ENCODE peak calls at places on chromosomes 12 and 14, in four cellular contexts. W, O, C and B are unnamed samples.
A peak's percentile ranks its signal among the peaks of the same experiment; 100 is the strongest.

GRCh38 chr12:54605138-54605970 is 16.9 kb upstream of the PPP1R1A start:
- DNase-seq in W (no peak), O (no peak), C (no peak), B (no peak)

GRCh38 chr12:13000935-13001724 is 1.1 kb upstream of the HEBP1 start:
- DNase-seq in W (peak; percentile 86), O (no peak), C (peak; percentile 23), B (peak; percentile 18)

GRCh38 chr12:88471641-88472040 is 108.6 kb downstream of the KITLG start:
- DNase-seq in W (no peak), O (no peak), C (no peak), B (peak; percentile 45)

GRCh38 chr14:89673499-89674225 is 256.6 kb upstream of the FOXN3 start:
- DNase-seq in W (no peak), O (no peak), C (no peak), B (no peak)

GRCh38 chr14:79225815-79226214 is 985.5 kb downstream of the DIO2 start:
- DNase-seq in W (no peak), O (no peak), C (no peak), B (no peak)

GRCh38 chr12:48143898-48144297 is 13.4 kb downstream of the ASB8 start:
- DNase-seq in W (no peak), O (no peak), C (no peak), B (no peak)

GRCh38 chr12:123085046-123085445 is 65.8 kb downstream of the PITPNM2 start:
- DNase-seq in W (no peak), O (no peak), C (no peak), B (no peak)

GRCh38 chr12:105462841-105463240 is 132.3 kb downstream of the C12orf75 start:
- DNase-seq in W (no peak), O (no peak), C (no peak), B (no peak)

GRCh38 chr14:79596531-79596930 is 614.8 kb downstream of the DIO2 start:
- DNase-seq in W (no peak), O (no peak), C (no peak), B (no peak)

GRCh38 chr12:132284071-132284492 is 45.3 kb downstream of the GALNT9 start:
- DNase-seq in W (no peak), O (no peak), C (no peak), B (no peak)

GRCh38 chr12:27429606-27430005 is 16.9 kb upstream of the SMCO2 start:
- DNase-seq in W (no peak), O (no peak), C (no peak), B (no peak)

GRCh38 chr12:20434993-20435392 is 66.7 kb downstream of the PDE3A start:
- DNase-seq in W (no peak), O (no peak), C (no peak), B (no peak)

GRCh38 chr14:69002069-69002468 is 23.0 kb upstream of the ACTN1 start:
- DNase-seq in W (peak; percentile 51), O (no peak), C (peak; percentile 73), B (no peak)

GRCh38 chr14:91164676-91165075 is 50.8 kb downstream of the DGLUCY start:
- DNase-seq in W (no peak), O (no peak), C (no peak), B (no peak)

GRCh38 chr12:131885543-131886057 is 8.8 kb upstream of the ULK1 start:
- DNase-seq in W (no peak), O (no peak), C (no peak), B (no peak)

GRCh38 chr14:101040538-101041442 is 137.3 kb upstream of the RTL1 start:
- DNase-seq in W (no peak), O (no peak), C (peak; percentile 86), B (no peak)

GRCh38 chr12:119780786-119781434 is 96.2 kb downstream of the CIT start:
- DNase-seq in W (peak; percentile 64), O (no peak), C (peak; percentile 37), B (peak; percentile 39)

GRCh38 chr12:3032770-3033537 is 44.2 kb upstream of the TSPAN9 start:
- DNase-seq in W (no peak), O (no peak), C (no peak), B (no peak)

GRCh38 chr14:77681196-77682157 is 26.3 kb downstream of the ALKBH1 start:
- DNase-seq in W (no peak), O (no peak), C (peak; percentile 60), B (no peak)

GRCh38 chr12:55446334-55446733 is 2.5 kb downstream of the OR6C2 start:
- DNase-seq in W (no peak), O (no peak), C (peak; percentile 29), B (no peak)

GRCh38 chr12:129028824-129029223 is 175.5 kb downstream of the GLT1D1 start:
- DNase-seq in W (no peak), O (no peak), C (no peak), B (no peak)

GRCh38 chr14:99946652-99947489 is 118.4 kb upstream of the EVL start:
- DNase-seq in W (peak; percentile 76), O (no peak), C (no peak), B (no peak)

DNA sequence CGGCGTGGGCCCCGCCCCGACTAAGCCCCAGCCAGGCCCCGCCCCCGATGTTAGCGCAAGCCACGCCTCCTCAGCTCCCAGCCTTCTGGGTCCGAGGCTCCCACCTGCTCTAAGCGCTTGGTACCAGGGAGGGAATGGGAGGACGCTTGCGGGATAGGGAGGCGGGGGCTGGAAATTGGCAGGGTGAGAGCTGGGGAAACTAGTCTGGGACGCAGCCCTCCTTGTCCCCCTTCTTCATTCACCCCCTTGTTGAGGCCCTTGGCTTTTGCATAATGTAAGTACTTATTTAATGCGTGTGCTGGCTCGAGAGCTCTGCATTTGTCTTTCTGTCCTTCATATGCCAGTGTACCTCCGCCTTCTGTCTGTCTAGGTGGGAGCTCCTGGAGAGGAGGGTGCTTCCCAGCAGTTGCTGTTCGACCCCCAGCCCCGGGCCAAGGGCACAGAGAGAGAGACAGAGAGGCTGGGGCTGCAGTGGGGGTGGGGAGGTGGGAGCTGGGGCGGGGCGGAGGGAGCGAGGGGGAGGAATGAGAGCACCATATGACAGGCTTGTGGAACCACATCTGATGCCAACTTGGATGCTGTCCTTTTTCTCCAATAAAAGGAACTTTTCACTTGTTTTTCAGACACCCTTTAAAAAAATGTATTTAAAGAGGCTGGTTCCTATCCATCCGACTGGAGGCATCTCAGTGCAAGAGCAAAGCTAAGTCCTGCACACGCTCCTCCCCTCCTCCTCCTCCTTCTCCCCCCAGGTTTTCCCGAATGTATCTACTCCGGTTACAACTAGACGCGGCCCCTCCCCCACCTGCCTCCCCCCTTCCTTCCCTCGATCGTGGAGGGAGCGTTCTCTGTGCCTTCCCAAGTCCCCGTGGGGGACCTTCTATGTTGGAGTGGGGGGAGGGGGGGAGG is 25.6 kb upstream of the MAP1LC3B2 start:
- DNase-seq in W (peak; percentile 95), O (no peak), C (no peak), B (peak; percentile 62)
- TF ChIP-seq POLR2A in W (no peak), O (peak; percentile 35), C (no peak), B (peak; percentile 38)

GRCh38 chr12:46342562-46343033 is 30.0 kb downstream of the SLC38A2 start:
- DNase-seq in W (no peak), O (no peak), C (peak; percentile 64), B (peak; percentile 56)

GRCh38 chr12:46343122-46343852 is 29.3 kb downstream of the SLC38A2 start:
- DNase-seq in W (no peak), O (no peak), C (no peak), B (no peak)

DNA sequence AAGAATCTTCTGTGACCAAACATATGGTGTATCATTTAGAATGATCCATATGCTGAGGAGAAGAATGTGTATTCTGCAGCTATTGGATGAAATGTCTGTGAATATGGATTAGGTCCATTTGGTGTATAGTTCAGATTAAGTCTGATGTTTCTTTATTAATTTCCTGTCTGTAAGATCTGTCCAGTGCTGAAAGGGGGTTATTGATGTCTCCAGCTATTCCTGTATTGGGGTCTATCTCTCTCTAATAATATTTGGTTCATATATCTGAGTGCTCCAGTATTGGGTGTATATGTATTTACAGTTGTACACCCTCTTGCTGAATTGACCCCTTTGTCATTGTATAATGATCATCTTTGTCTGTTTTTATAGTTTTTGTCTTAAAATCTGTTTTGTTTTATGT is 33.5 kb downstream of the SLC38A2 start:
- DNase-seq in W (no peak), O (no peak), C (no peak), B (no peak)
- TF ChIP-seq REST in W (peak; percentile 63), O (no peak), C (no peak), B (no peak)

GRCh38 chr14:105142651-105143450 is 25.7 kb downstream of the JAG2 start:
- DNase-seq in W (no peak), O (no peak), C (no peak), B (no peak)
- TF ChIP-seq RAD21 in W (no peak), O (no peak), C (no peak), B (no peak)

DNA sequence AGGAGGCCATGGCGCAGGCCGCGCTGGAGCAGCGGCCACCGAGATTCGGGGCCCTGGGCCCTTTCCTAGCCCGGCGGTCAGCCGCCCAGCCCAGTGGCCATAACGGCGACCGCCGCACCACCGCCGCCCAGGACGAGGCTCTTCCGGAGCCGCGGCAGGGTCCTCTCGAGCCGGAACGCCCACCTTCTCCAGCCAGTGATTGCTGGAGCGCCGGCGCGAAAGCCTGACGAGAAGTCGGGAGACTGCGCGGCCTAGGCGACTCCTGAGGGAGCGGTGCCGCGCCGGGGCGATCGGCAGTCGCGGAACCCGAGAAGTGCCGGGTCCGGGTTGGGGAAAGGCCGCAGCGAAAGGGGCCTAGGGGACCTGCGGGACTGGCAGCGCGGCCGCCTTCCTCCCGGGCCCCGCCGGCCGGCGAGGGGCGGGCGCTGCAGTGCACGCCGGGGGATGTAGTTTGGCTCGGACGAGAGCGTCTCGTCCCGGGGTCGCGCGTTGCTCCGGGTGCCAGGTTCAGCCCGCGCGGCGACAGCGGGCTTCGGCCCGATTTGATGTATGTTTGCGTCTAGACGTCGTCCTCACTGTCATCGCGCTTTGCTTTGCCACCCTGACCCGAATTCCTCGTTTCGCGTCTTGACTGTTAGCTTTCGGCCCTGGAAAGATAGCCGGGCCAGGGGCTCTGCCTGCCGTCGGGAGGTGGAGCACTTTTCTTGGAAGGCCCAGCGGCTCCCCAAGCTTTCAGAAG is at the start of gene VTI1B:
- DNase-seq in W (peak; percentile 74), O (no peak), C (peak; percentile 65), B (peak; percentile 48)
- TF ChIP-seq POLR2A in W (peak; percentile 58), O (peak; percentile 94), C (peak; percentile 57), B (no peak)

GRCh38 chr14:75049136-75049535 is 2.1 kb downstream of the MLH3 start:
- DNase-seq in W (no peak), O (no peak), C (no peak), B (no peak)

GRCh38 chr14:75053396-75054289 is 2.4 kb upstream of the MLH3 start:
- DNase-seq in W (no peak), O (no peak), C (no peak), B (no peak)

GRCh38 chr14:75049731-75050201 is 1.5 kb downstream of the MLH3 start:
- DNase-seq in W (no peak), O (no peak), C (no peak), B (no peak)

GRCh38 chr14:75050852-75051555 is at the start of gene MLH3:
- DNase-seq in W (peak; percentile 93), O (no peak), C (peak; percentile 75), B (peak; percentile 65)

GRCh38 chr14:75051556-75051899 is 261 bp upstream of the MLH3 start:
- DNase-seq in W (no peak), O (no peak), C (no peak), B (no peak)
- TF ChIP-seq REST in W (no peak), O (no peak), C (no peak), B (no peak)

DNA sequence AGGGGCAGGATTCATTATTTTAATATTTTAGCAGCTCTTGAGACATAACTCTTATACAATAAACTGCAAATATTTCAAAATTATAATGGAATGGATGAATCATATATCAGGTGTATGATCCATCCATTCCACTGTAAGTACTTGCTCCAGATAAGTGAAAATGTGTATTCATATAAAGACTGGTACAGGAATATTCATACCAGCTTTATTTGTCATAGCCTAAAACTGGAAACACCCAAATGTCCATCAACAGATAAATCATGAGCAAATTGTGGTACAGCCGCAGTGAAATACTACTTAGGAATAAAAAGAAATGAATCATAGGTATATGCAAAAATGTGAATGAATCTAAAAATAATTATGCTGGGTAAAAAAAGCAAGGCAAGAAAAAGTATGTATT is 263.6 kb upstream of the SYT10 start:
- DNase-seq in W (no peak), O (no peak), C (no peak), B (no peak)
- TF ChIP-seq RAD21 in W (no peak), O (no peak), C (no peak), B (no peak)